ENCODE peak calls at places on chromosome 9, in four cellular contexts. One of them, this sample, is unnamed.

GRCh38 chr9:75964431-75964830 is 74.0 kb downstream of the PCSK5 start:
- DNase-seq in mammary epithelial cell: peak
- DNase-seq in endodermal cell: no peak
- DNase-seq in astrocyte of the cerebellum: no peak
- DNase-seq in this sample: peak

GRCh38 chr9:126788631-126789349 is 16.1 kb upstream of the ZBTB43 start:
- DNase-seq in mammary epithelial cell: peak
- DNase-seq in endodermal cell: no peak
- DNase-seq in astrocyte of the cerebellum: peak
- DNase-seq in this sample: peak

GRCh38 chr9:134781895-134782294 is 98.7 kb upstream of the FCN2 start:
- DNase-seq in mammary epithelial cell: no peak
- DNase-seq in endodermal cell: peak
- DNase-seq in astrocyte of the cerebellum: no peak
- DNase-seq in this sample: no peak

GRCh38 chr9:34869390-34869789 is 88.7 kb upstream of the PHF24 start:
- DNase-seq in mammary epithelial cell: peak
- DNase-seq in endodermal cell: no peak
- DNase-seq in astrocyte of the cerebellum: no peak
- DNase-seq in this sample: peak

GRCh38 chr9:134662143-134662876 is 20.7 kb downstream of the COL5A1 start:
- DNase-seq in mammary epithelial cell: peak
- DNase-seq in endodermal cell: no peak
- DNase-seq in astrocyte of the cerebellum: peak
- DNase-seq in this sample: peak

GRCh38 chr9:114719290-114719689 is 37.3 kb upstream of the TEX48 start:
- DNase-seq in mammary epithelial cell: no peak
- DNase-seq in endodermal cell: no peak
- DNase-seq in astrocyte of the cerebellum: no peak
- DNase-seq in this sample: no peak

GRCh38 chr9:106324596-106325280 is 538.2 kb upstream of the ZNF462 start:
- DNase-seq in mammary epithelial cell: no peak
- DNase-seq in endodermal cell: no peak
- DNase-seq in astrocyte of the cerebellum: no peak
- DNase-seq in this sample: no peak

GRCh38 chr9:122287214-122287613 is 22.5 kb downstream of the MRRF start:
- DNase-seq in mammary epithelial cell: no peak
- DNase-seq in endodermal cell: no peak
- DNase-seq in astrocyte of the cerebellum: no peak
- DNase-seq in this sample: no peak

GRCh38 chr9:121557581-121558422 is 58.2 kb upstream of the GGTA1 start:
- DNase-seq in mammary epithelial cell: peak
- DNase-seq in endodermal cell: peak
- DNase-seq in astrocyte of the cerebellum: peak
- DNase-seq in this sample: peak

GRCh38 chr9:112124156-112124555 is 50.9 kb downstream of the SUSD1 start:
- DNase-seq in mammary epithelial cell: no peak
- DNase-seq in endodermal cell: no peak
- DNase-seq in astrocyte of the cerebellum: no peak
- DNase-seq in this sample: no peak

GRCh38 chr9:24413651-24414050 is 132.0 kb downstream of the IZUMO3 start:
- DNase-seq in mammary epithelial cell: peak
- DNase-seq in endodermal cell: no peak
- DNase-seq in astrocyte of the cerebellum: peak
- DNase-seq in this sample: peak

GRCh38 chr9:133759946-133760345 is 21.8 kb upstream of the SARDH start:
- DNase-seq in mammary epithelial cell: no peak
- DNase-seq in endodermal cell: no peak
- DNase-seq in astrocyte of the cerebellum: no peak
- DNase-seq in this sample: no peak

GRCh38 chr9:13387668-13388124 is 108.2 kb upstream of the MPDZ start:
- DNase-seq in mammary epithelial cell: no peak
- DNase-seq in endodermal cell: no peak
- DNase-seq in astrocyte of the cerebellum: no peak
- DNase-seq in this sample: peak

GRCh38 chr9:127903557-127904475 is 4.4 kb upstream of the ST6GALNAC6 start:
- DNase-seq in mammary epithelial cell: no peak
- DNase-seq in endodermal cell: peak
- DNase-seq in astrocyte of the cerebellum: no peak
- DNase-seq in this sample: no peak

GRCh38 chr9:7816021-7816420 is 16.4 kb upstream of the DMAC1 start:
- DNase-seq in mammary epithelial cell: no peak
- DNase-seq in endodermal cell: no peak
- DNase-seq in astrocyte of the cerebellum: no peak
- DNase-seq in this sample: no peak

GRCh38 chr9:87259543-87259942 is 238.1 kb upstream of the DAPK1 start:
- DNase-seq in mammary epithelial cell: no peak
- DNase-seq in endodermal cell: no peak
- DNase-seq in astrocyte of the cerebellum: no peak
- DNase-seq in this sample: peak

GRCh38 chr9:25678147-25678666 is at the start of gene TUSC1:
- DNase-seq in mammary epithelial cell: peak
- DNase-seq in endodermal cell: peak
- DNase-seq in astrocyte of the cerebellum: peak
- DNase-seq in this sample: peak
- TF ChIP-seq CTCF in mammary epithelial cell: peak
- TF ChIP-seq CTCF in endodermal cell: no peak
- TF ChIP-seq CTCF in astrocyte of the cerebellum: no peak
- TF ChIP-seq CTCF in this sample: no peak

GRCh38 chr9:137298983-137299521 is 3.0 kb downstream of the NRARP start:
- DNase-seq in mammary epithelial cell: no peak
- DNase-seq in endodermal cell: peak
- DNase-seq in astrocyte of the cerebellum: no peak
- DNase-seq in this sample: no peak

GRCh38 chr9:137302176-137303030 is at the start of gene NRARP:
- DNase-seq in mammary epithelial cell: peak
- DNase-seq in endodermal cell: peak
- DNase-seq in astrocyte of the cerebellum: no peak
- DNase-seq in this sample: peak

GRCh38 chr9:137301086-137301947 is 754 bp downstream of the NRARP start:
- DNase-seq in mammary epithelial cell: peak
- DNase-seq in endodermal cell: peak
- DNase-seq in astrocyte of the cerebellum: no peak
- DNase-seq in this sample: peak

GRCh38 chr9:137299938-137300337 is 2.1 kb downstream of the NRARP start:
- DNase-seq in mammary epithelial cell: no peak
- DNase-seq in endodermal cell: peak
- DNase-seq in astrocyte of the cerebellum: no peak
- DNase-seq in this sample: no peak

DNA sequence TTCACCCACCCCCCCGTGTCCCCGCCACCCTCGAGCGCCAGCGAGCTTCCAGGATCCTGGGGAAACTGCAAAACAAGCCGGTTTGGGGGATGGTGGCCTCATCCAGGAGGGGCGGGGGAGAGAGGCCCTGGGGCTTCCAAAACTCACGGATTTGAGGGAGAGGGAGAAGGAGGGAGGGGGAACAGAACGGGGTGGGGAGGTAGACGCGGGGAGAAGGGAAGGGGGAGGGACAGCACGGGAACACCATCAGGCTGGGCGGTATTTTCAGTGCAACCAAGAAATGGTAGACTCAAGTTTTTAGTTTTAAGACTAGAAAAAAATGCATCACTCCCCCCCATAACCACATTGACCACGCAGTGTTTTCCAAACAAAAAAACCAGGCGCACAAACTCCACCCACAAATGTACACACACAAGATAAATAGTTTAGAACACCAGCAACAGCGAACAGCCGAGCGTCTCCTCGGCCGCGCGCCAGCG is 1.4 kb downstream of the NRARP start:
- DNase-seq in mammary epithelial cell: no peak
- DNase-seq in endodermal cell: peak
- DNase-seq in astrocyte of the cerebellum: no peak
- DNase-seq in this sample: no peak
- H3K4me3 ChIP-seq in mammary epithelial cell: peak
- H3K4me3 ChIP-seq in endodermal cell: peak
- H3K4me3 ChIP-seq in astrocyte of the cerebellum: peak
- H3K4me3 ChIP-seq in this sample: peak

GRCh38 chr9:2263665-2264064 is 248.5 kb downstream of the SMARCA2 start:
- DNase-seq in mammary epithelial cell: no peak
- DNase-seq in endodermal cell: no peak
- DNase-seq in astrocyte of the cerebellum: no peak
- DNase-seq in this sample: no peak

GRCh38 chr9:2264081-2264480 is 248.9 kb downstream of the SMARCA2 start:
- DNase-seq in mammary epithelial cell: no peak
- DNase-seq in endodermal cell: no peak
- DNase-seq in astrocyte of the cerebellum: no peak
- DNase-seq in this sample: no peak

GRCh38 chr9:2262809-2263510 is 247.8 kb downstream of the SMARCA2 start:
- DNase-seq in mammary epithelial cell: no peak
- DNase-seq in endodermal cell: no peak
- DNase-seq in astrocyte of the cerebellum: peak
- DNase-seq in this sample: peak

GRCh38 chr9:2261421-2262103 is 246.4 kb downstream of the SMARCA2 start:
- DNase-seq in mammary epithelial cell: no peak
- DNase-seq in endodermal cell: no peak
- DNase-seq in astrocyte of the cerebellum: no peak
- DNase-seq in this sample: no peak

DNA sequence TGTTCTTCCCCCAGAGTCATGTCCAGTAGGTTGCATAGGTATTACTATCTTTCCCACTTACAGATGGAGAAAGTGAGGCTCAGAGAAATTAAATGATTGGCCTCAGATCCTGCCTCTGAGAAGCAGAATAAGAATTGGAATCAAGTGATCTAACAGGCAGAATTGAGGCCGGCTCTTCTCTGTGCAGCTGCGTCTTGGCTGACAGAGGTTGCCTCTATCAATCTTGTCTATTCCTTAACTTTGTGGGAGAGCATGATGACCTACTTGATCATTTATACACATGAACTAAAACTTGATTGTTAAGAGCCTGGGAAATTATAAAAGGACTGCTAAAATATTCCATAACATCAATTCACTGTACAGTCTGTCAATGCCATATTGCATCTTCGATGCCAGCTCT is 247.2 kb downstream of the SMARCA2 start:
- DNase-seq in mammary epithelial cell: no peak
- DNase-seq in endodermal cell: no peak
- DNase-seq in astrocyte of the cerebellum: no peak
- DNase-seq in this sample: no peak
- TF ChIP-seq CTCF in mammary epithelial cell: no peak
- TF ChIP-seq CTCF in endodermal cell: no peak
- TF ChIP-seq CTCF in astrocyte of the cerebellum: no peak
- TF ChIP-seq CTCF in this sample: no peak

GRCh38 chr9:101400120-101400519 is 1.5 kb downstream of the ZNF189 start:
- DNase-seq in mammary epithelial cell: no peak
- DNase-seq in endodermal cell: no peak
- DNase-seq in astrocyte of the cerebellum: no peak
- DNase-seq in this sample: peak
- H3K4me3 ChIP-seq in mammary epithelial cell: peak
- H3K4me3 ChIP-seq in endodermal cell: peak
- H3K4me3 ChIP-seq in astrocyte of the cerebellum: peak
- H3K4me3 ChIP-seq in this sample: peak